ENCODE peak calls at places on chromosomes 12 and 14, in five cellular contexts. E is epithelial cell of esophagus, M is Panc1, Z is foreskin fibroblast, X is uterus. L is an unnamed sample.

GRCh38 chr12:48078901-48079300 is 27.0 kb downstream of the SENP1 start:
- DNase-seq in E (peak), Z (peak), X (no peak), M (no peak), L (peak)

GRCh38 chr12:66662179-66662578 is 16.7 kb downstream of the GRIP1 start:
- DNase-seq in M (no peak), X (no peak), Z (peak), E (peak), L (peak)

GRCh38 chr12:132222096-132222807 is 78.0 kb downstream of the NOC4L start:
- DNase-seq in M (peak), X (no peak), E (peak), Z (peak), L (peak)

GRCh38 chr14:23174266-23174665 is 9.2 kb downstream of the SLC7A8 start:
- DNase-seq in Z (peak), X (no peak), E (peak), M (no peak), L (peak)

GRCh38 chr14:44962573-44963528 is 861 bp downstream of the TOGARAM1 start:
- DNase-seq in E (peak), M (no peak), X (peak), Z (peak), L (peak)

GRCh38 chr12:123152823-123153222 is 1.9 kb upstream of the PITPNM2 start:
- DNase-seq in E (no peak), X (no peak), M (no peak), Z (no peak), L (no peak)

GRCh38 chr14:71472281-71472960 is 459.8 kb upstream of the RGS6 start:
- DNase-seq in E (no peak), Z (peak), M (no peak), X (no peak), L (no peak)

GRCh38 chr14:68795602-68796417 is 2.9 kb upstream of the ZFP36L1 start:
- DNase-seq in X (peak), M (no peak), E (peak), Z (peak), L (peak)

GRCh38 chr14:99619873-99620834 is 16.1 kb upstream of the CCDC85C start:
- DNase-seq in E (peak), Z (peak), X (no peak), M (no peak), L (peak)

GRCh38 chr14:85233756-85234545 is 296.0 kb upstream of the FLRT2 start:
- DNase-seq in M (peak), Z (peak), X (no peak), E (peak), L (peak)

GRCh38 chr14:86296173-86296572 is 766.2 kb downstream of the FLRT2 start:
- DNase-seq in E (no peak), X (no peak), M (no peak), Z (peak), L (no peak)

GRCh38 chr14:77123381-77124344 is 17.9 kb downstream of the ZDHHC22 start:
- DNase-seq in Z (peak), E (peak), M (no peak), X (no peak), L (peak)

GRCh38 chr12:121990692-121991603 is 30.7 kb upstream of the BCL7A start:
- DNase-seq in E (peak), X (no peak), Z (peak), M (no peak), L (peak)

GRCh38 chr12:116319851-116320621 is 42.5 kb upstream of the MED13L start:
- DNase-seq in M (no peak), E (peak), X (peak), Z (peak), L (peak)

GRCh38 chr12:116317139-116317538 is 39.6 kb upstream of the MED13L start:
- DNase-seq in Z (no peak), E (no peak), X (no peak), M (no peak), L (no peak)

GRCh38 chr12:116317986-116318737 is 40.7 kb upstream of the MED13L start:
- DNase-seq in X (peak), Z (no peak), M (no peak), E (peak), L (peak)

GRCh38 chr12:116319316-116319715 is 41.8 kb upstream of the MED13L start:
- DNase-seq in M (no peak), Z (peak), X (no peak), E (peak), L (no peak)

DNA sequence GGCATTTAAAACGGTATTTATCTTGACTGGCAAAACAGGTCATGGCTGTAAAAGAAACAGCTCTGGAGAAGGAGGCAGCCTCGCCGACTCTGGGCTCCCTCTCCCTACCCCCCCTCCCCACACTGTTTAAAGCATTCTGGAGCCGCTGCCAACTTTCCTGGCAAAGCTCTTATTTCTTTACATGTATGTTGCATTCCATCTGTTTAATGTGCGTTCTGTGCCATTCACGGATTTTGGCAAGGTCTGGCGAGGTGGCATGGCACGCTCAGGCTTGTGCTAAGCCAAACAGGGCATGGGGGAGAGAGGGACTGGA is 41.2 kb upstream of the MED13L start:
- DNase-seq in M (no peak), Z (no peak), E (peak), X (peak), L (peak)
- H3K4me3 ChIP-seq in M (no peak), Z (no peak), E (no peak), X (no peak), L (no peak)

GRCh38 chr14:75960219-75960618 is 21.6 kb downstream of the TGFB3 start:
- DNase-seq in Z (peak), E (no peak), X (no peak), M (no peak), L (no peak)

GRCh38 chr14:75961662-75962061 is 20.1 kb downstream of the TGFB3 start:
- DNase-seq in M (no peak), X (no peak), E (no peak), Z (no peak), L (no peak)

GRCh38 chr14:75959031-75959430 is 22.8 kb downstream of the TGFB3 start:
- DNase-seq in Z (no peak), E (no peak), M (no peak), X (no peak), L (no peak)
- H3K4me3 ChIP-seq in Z (no peak), E (no peak), M (no peak), X (no peak), L (no peak)

GRCh38 chr12:82705774-82706173 is 19.1 kb downstream of the TMTC2 start:
- DNase-seq in X (no peak), M (no peak), Z (no peak), E (no peak), L (no peak)

GRCh38 chr12:82708507-82708906 is 21.8 kb downstream of the TMTC2 start:
- DNase-seq in E (no peak), Z (peak), M (no peak), X (peak), L (no peak)

GRCh38 chr12:82708056-82708455 is 21.4 kb downstream of the TMTC2 start:
- DNase-seq in E (no peak), X (no peak), Z (peak), M (no peak), L (no peak)
- H3K4me3 ChIP-seq in E (no peak), X (no peak), Z (no peak), M (no peak), L (no peak)

DNA sequence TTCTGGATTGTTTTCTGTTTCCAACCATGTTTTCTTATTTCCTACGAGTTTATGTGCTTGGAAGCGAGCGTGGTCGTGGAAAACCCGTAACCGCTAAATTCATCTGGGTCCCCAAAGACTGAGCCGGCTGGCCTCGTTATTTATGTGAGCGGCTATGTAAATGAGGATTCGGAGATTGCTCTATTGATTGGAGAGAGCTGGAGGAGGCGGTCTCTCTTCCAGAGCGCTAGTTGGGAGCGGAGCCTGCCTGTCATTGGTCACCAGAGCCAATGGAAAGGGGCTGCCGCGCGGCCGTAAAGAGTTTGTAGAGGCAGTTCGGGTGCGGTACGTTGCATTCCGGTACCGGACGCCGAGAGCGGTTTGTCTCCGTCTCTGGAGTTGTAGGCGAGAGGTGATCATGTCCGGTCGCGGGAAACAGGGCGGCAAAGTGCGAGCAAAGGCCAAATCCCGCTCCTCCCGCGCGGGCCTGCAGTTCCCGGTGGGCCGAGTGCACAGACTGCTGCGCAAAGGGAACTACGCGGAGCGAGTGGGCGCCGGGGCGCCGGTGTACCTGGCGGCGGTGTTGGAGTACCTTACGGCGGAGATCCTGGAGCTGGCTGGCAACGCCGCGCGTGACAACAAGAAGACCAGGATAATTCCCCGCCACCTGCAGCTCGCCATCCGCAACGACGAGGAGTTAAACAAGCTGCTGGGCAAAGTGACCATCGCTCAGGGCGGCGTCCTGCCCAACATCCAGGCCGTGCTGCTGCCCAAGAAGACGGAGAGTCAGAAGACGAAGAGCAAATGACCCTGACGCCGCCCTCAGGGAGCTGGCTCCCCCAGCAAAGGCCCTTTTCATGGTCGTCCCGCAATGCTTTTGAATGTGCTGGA is 29.0 kb downstream of the WBP11 start:
- DNase-seq in Z (peak), M (peak), E (peak), X (peak), L (peak)
- H3K4me3 ChIP-seq in Z (peak), M (peak), E (peak), X (peak), L (peak)

DNA sequence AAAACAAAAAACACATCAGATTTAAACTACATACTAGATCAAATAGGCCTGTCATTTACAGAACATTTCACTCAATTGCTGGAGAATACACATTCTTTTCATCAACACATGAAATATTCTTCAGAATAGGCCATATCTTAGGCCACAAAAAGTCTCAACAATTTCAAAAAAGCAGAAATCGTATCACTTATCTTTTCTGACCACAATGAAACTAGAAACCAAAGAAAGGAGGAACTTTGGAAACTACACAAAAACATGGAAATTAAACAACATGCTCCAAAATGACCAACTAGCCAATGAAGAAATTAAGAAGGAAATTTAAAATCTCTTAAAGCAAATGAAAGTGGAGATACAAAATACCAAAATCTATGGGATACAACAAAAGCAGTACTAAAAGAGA is 35.1 kb downstream of the PARP11 start:
- DNase-seq in E (no peak), X (no peak), M (no peak), Z (no peak), L (no peak)
- H3K4me3 ChIP-seq in E (no peak), X (no peak), M (no peak), Z (no peak), L (no peak)